ENCODE peak calls at places on chromosomes 6 and 20, in seven cellular contexts. One of them, this sample, is unnamed.

GRCh38 chr20:63706852-63707557 is 771 bp downstream of the ARFRP1 start:
- DNase-seq in transverse colon: peak; percentile 70
- DNase-seq in stomach: no peak
- DNase-seq in body of pancreas: peak; percentile 40
- DNase-seq in IMR-90: peak; percentile 35
- DNase-seq in A549: peak; percentile 74
- DNase-seq in breast epithelium: no peak
- DNase-seq in this sample: peak; percentile 46

GRCh38 chr6:13848553-13849150 is 34.3 kb upstream of the MCUR1 start:
- DNase-seq in A549: no peak
- DNase-seq in breast epithelium: no peak
- DNase-seq in stomach: no peak
- DNase-seq in transverse colon: no peak
- DNase-seq in IMR-90: peak; percentile 37
- DNase-seq in body of pancreas: peak; percentile 14
- DNase-seq in this sample: no peak

GRCh38 chr20:11195169-11195568 is 521.4 kb upstream of the JAG1 start:
- DNase-seq in stomach: no peak
- DNase-seq in breast epithelium: no peak
- DNase-seq in transverse colon: peak; percentile 51
- DNase-seq in body of pancreas: no peak
- DNase-seq in IMR-90: no peak
- DNase-seq in A549: no peak
- DNase-seq in this sample: no peak

GRCh38 chr6:41705996-41706835 is 29.2 kb downstream of the TFEB start:
- DNase-seq in breast epithelium: peak; percentile 69
- DNase-seq in transverse colon: peak; percentile 84
- DNase-seq in body of pancreas: peak; percentile 40
- DNase-seq in IMR-90: peak; percentile 68
- DNase-seq in A549: peak; percentile 69
- DNase-seq in stomach: peak; percentile 75
- DNase-seq in this sample: peak; percentile 86

GRCh38 chr20:41374568-41374920 is 7.9 kb upstream of the EMILIN3 start:
- DNase-seq in stomach: no peak
- DNase-seq in transverse colon: no peak
- DNase-seq in breast epithelium: no peak
- DNase-seq in body of pancreas: no peak
- DNase-seq in IMR-90: no peak
- DNase-seq in A549: no peak
- DNase-seq in this sample: no peak

GRCh38 chr6:131387706-131388455 is 185.1 kb upstream of the ARG1 start:
- DNase-seq in A549: no peak
- DNase-seq in transverse colon: no peak
- DNase-seq in IMR-90: no peak
- DNase-seq in breast epithelium: no peak
- DNase-seq in stomach: no peak
- DNase-seq in body of pancreas: no peak
- DNase-seq in this sample: no peak

GRCh38 chr6:4997862-4998261 is 6.0 kb downstream of the RPP40 start:
- DNase-seq in transverse colon: no peak
- DNase-seq in breast epithelium: no peak
- DNase-seq in body of pancreas: no peak
- DNase-seq in A549: no peak
- DNase-seq in IMR-90: no peak
- DNase-seq in stomach: no peak
- DNase-seq in this sample: no peak

GRCh38 chr6:125507987-125508655 is 206.4 kb upstream of the HDDC2 start:
- DNase-seq in transverse colon: peak; percentile 12
- DNase-seq in breast epithelium: no peak
- DNase-seq in stomach: no peak
- DNase-seq in A549: no peak
- DNase-seq in IMR-90: no peak
- DNase-seq in body of pancreas: peak; percentile 53
- DNase-seq in this sample: peak; percentile 56

GRCh38 chr20:45433316-45433715 is 17.4 kb downstream of the PIGT start:
- DNase-seq in A549: no peak
- DNase-seq in transverse colon: peak; percentile 33
- DNase-seq in body of pancreas: no peak
- DNase-seq in breast epithelium: no peak
- DNase-seq in stomach: no peak
- DNase-seq in IMR-90: peak; percentile 75
- DNase-seq in this sample: no peak

GRCh38 chr6:105474234-105474633 is 71.4 kb upstream of the PREP start:
- DNase-seq in IMR-90: no peak
- DNase-seq in transverse colon: no peak
- DNase-seq in breast epithelium: peak; percentile 30
- DNase-seq in body of pancreas: no peak
- DNase-seq in A549: no peak
- DNase-seq in stomach: no peak
- DNase-seq in this sample: no peak

GRCh38 chr6:11650711-11651110 is 113.2 kb downstream of the TMEM170B start:
- DNase-seq in transverse colon: no peak
- DNase-seq in breast epithelium: no peak
- DNase-seq in A549: peak; percentile 17
- DNase-seq in IMR-90: no peak
- DNase-seq in stomach: no peak
- DNase-seq in body of pancreas: no peak
- DNase-seq in this sample: no peak

GRCh38 chr6:161649841-161650240 is 376.0 kb upstream of the AGPAT4 start:
- DNase-seq in transverse colon: no peak
- DNase-seq in body of pancreas: no peak
- DNase-seq in IMR-90: no peak
- DNase-seq in stomach: no peak
- DNase-seq in breast epithelium: no peak
- DNase-seq in A549: no peak
- DNase-seq in this sample: no peak

GRCh38 chr20:741620-742019 is 26.7 kb downstream of the SLC52A3 start:
- DNase-seq in transverse colon: no peak
- DNase-seq in body of pancreas: no peak
- DNase-seq in breast epithelium: no peak
- DNase-seq in IMR-90: no peak
- DNase-seq in A549: no peak
- DNase-seq in stomach: no peak
- DNase-seq in this sample: no peak

GRCh38 chr6:8527818-8528217 is 92.5 kb upstream of the SLC35B3 start:
- DNase-seq in body of pancreas: no peak
- DNase-seq in transverse colon: no peak
- DNase-seq in A549: no peak
- DNase-seq in IMR-90: no peak
- DNase-seq in stomach: no peak
- DNase-seq in breast epithelium: no peak
- DNase-seq in this sample: no peak

GRCh38 chr6:139742671-139743070 is 368.2 kb upstream of the CITED2 start:
- DNase-seq in transverse colon: no peak
- DNase-seq in IMR-90: no peak
- DNase-seq in breast epithelium: no peak
- DNase-seq in A549: no peak
- DNase-seq in stomach: no peak
- DNase-seq in body of pancreas: no peak
- DNase-seq in this sample: no peak

GRCh38 chr20:38893485-38894090 is 32.6 kb upstream of the FAM83D start:
- DNase-seq in transverse colon: peak; percentile 78
- DNase-seq in breast epithelium: no peak
- DNase-seq in stomach: peak; percentile 75
- DNase-seq in body of pancreas: peak; percentile 37
- DNase-seq in IMR-90: peak; percentile 18
- DNase-seq in A549: peak; percentile 63
- DNase-seq in this sample: peak; percentile 55

DNA sequence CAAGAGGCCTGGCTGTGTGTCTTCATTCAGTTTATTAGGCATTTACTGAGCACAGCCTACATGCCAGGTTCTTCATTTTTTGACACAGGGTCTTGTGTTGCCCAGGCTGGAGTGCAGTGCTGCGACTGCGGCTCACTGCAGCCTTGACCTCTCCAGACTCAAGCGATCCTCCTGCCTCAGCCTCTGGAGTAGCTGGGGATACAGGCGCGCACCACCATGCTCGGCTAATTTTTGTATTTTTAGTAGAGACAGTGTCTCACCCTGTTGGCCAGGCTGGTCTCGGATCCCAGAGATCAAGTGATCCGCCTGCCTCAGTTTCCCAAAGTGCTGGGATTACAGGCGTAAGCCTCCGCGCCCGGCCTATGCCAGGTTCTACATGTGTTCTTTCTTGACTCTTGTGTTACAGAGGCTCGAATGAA is 601 bp upstream of the ATRN start:
- DNase-seq in breast epithelium: peak; percentile 20
- DNase-seq in A549: no peak
- DNase-seq in stomach: no peak
- DNase-seq in IMR-90: no peak
- DNase-seq in transverse colon: no peak
- DNase-seq in body of pancreas: no peak
- DNase-seq in this sample: no peak
- H3K27ac ChIP-seq in breast epithelium: peak overlapping the region; percentile 79
- H3K27ac ChIP-seq in A549: peak overlapping the region; percentile 70
- H3K27ac ChIP-seq in stomach: peak overlapping the region; percentile 84
- H3K27ac ChIP-seq in IMR-90: peak overlapping the region; percentile 98
- H3K27ac ChIP-seq in transverse colon: peak overlapping the region; percentile 84
- H3K27ac ChIP-seq in body of pancreas: peak overlapping the region; percentile 81
- H3K27ac ChIP-seq in this sample: peak overlapping the region; percentile 62

GRCh38 chr20:50516180-50516934 is 6.2 kb downstream of the PTPN1 start:
- DNase-seq in breast epithelium: no peak
- DNase-seq in IMR-90: no peak
- DNase-seq in A549: no peak
- DNase-seq in stomach: no peak
- DNase-seq in transverse colon: no peak
- DNase-seq in body of pancreas: no peak
- DNase-seq in this sample: no peak
- TF ChIP-seq POLR2A in breast epithelium: no peak
- TF ChIP-seq POLR2A in IMR-90: no peak
- TF ChIP-seq POLR2A in A549: no peak
- TF ChIP-seq POLR2A in stomach: no peak
- TF ChIP-seq POLR2A in transverse colon: no peak
- TF ChIP-seq POLR2A in body of pancreas: no peak
- TF ChIP-seq POLR2A in this sample: no peak

GRCh38 chr20:57396638-57397003 is 5.4 kb downstream of the RBM38 start:
- DNase-seq in IMR-90: no peak
- DNase-seq in A549: no peak
- DNase-seq in body of pancreas: no peak
- DNase-seq in breast epithelium: no peak
- DNase-seq in transverse colon: no peak
- DNase-seq in stomach: no peak
- DNase-seq in this sample: no peak

GRCh38 chr20:57395111-57395959 is 4.1 kb downstream of the RBM38 start:
- DNase-seq in stomach: peak; percentile 73
- DNase-seq in breast epithelium: peak; percentile 62
- DNase-seq in transverse colon: peak; percentile 38
- DNase-seq in IMR-90: peak; percentile 53
- DNase-seq in body of pancreas: peak; percentile 65
- DNase-seq in A549: no peak
- DNase-seq in this sample: peak; percentile 92

GRCh38 chr20:57397004-57397692 is 6.0 kb downstream of the RBM38 start:
- DNase-seq in IMR-90: no peak
- DNase-seq in breast epithelium: no peak
- DNase-seq in transverse colon: no peak
- DNase-seq in stomach: no peak
- DNase-seq in A549: no peak
- DNase-seq in body of pancreas: no peak
- DNase-seq in this sample: no peak

GRCh38 chr20:57397693-57398108 is 6.5 kb downstream of the RBM38 start:
- DNase-seq in stomach: peak; percentile 43
- DNase-seq in breast epithelium: no peak
- DNase-seq in transverse colon: peak; percentile 57
- DNase-seq in A549: no peak
- DNase-seq in IMR-90: no peak
- DNase-seq in body of pancreas: no peak
- DNase-seq in this sample: peak; percentile 64

GRCh38 chr20:57396212-57396611 is 5.0 kb downstream of the RBM38 start:
- DNase-seq in transverse colon: no peak
- DNase-seq in A549: no peak
- DNase-seq in stomach: no peak
- DNase-seq in body of pancreas: no peak
- DNase-seq in breast epithelium: no peak
- DNase-seq in IMR-90: no peak
- DNase-seq in this sample: no peak
- H3K27ac ChIP-seq in transverse colon: peak overlapping the region; percentile 95
- H3K27ac ChIP-seq in A549: no peak overlapping the region
- H3K27ac ChIP-seq in stomach: peak overlapping the region; percentile 84
- H3K27ac ChIP-seq in body of pancreas: no peak overlapping the region
- H3K27ac ChIP-seq in breast epithelium: peak overlapping the region; percentile 73
- H3K27ac ChIP-seq in IMR-90: no peak overlapping the region
- H3K27ac ChIP-seq in this sample: peak overlapping the region; percentile 82

GRCh38 chr6:32184084-32184640 is at the start of gene AGER:
- DNase-seq in IMR-90: no peak
- DNase-seq in transverse colon: no peak
- DNase-seq in A549: no peak
- DNase-seq in stomach: no peak
- DNase-seq in breast epithelium: no peak
- DNase-seq in body of pancreas: no peak
- DNase-seq in this sample: no peak
- TF ChIP-seq POLR2A in IMR-90: no peak
- TF ChIP-seq POLR2A in transverse colon: no peak
- TF ChIP-seq POLR2A in A549: no peak
- TF ChIP-seq POLR2A in stomach: no peak
- TF ChIP-seq POLR2A in breast epithelium: no peak
- TF ChIP-seq POLR2A in body of pancreas: no peak
- TF ChIP-seq POLR2A in this sample: no peak

DNA sequence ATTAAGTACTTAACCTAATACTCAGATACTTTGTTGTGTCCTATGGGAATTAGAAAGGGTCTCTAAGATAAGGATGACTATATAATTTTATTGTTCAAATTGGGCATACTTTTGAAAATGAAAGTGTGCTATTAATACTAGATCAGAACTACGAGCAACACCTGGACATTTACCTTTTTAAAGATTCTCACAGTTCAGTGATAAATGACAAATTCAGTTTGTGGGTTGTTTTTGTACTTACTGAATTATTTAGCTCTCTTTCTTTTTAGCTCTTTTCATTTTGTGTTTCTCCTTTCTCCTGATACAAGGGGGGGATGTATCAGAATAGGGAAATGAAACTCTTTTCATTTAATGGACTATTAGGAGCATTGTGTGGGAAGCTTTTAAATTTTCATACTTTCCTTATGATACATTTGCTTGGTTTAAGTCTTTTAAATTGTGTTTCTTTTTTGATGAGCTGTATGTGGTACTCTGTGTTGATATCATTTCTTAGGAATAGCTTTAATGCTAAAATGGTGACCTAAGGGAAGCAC is 47.5 kb downstream of the PHF3 start:
- DNase-seq in IMR-90: no peak
- DNase-seq in stomach: no peak
- DNase-seq in breast epithelium: no peak
- DNase-seq in body of pancreas: no peak
- DNase-seq in A549: no peak
- DNase-seq in transverse colon: no peak
- DNase-seq in this sample: no peak
- H3K27ac ChIP-seq in IMR-90: no peak overlapping the region
- H3K27ac ChIP-seq in stomach: no peak overlapping the region
- H3K27ac ChIP-seq in breast epithelium: no peak overlapping the region
- H3K27ac ChIP-seq in body of pancreas: no peak overlapping the region
- H3K27ac ChIP-seq in A549: no peak overlapping the region
- H3K27ac ChIP-seq in transverse colon: no peak overlapping the region
- H3K27ac ChIP-seq in this sample: no peak overlapping the region

DNA sequence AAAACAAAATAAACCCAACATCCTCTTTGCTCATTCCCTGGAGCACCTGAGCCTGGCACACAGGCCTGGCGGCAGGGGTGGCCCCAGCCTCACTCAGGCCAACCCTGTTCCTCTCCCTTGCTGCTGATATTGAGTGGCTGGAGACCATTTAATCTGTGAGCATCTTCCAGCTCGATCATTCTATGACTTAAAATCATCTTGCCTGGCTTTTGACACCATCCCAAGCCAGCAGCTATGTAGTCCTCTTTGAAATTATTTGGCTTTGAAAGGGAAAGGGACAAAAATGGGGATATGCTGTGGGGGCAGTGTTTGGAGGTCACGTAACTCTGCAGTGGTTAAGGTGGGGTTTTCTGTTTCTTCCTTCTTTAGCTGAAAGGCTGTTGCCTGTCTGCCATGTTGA is 22.8 kb downstream of the EZR start:
- DNase-seq in transverse colon: no peak
- DNase-seq in breast epithelium: no peak
- DNase-seq in body of pancreas: no peak
- DNase-seq in stomach: peak; percentile 20
- DNase-seq in IMR-90: no peak
- DNase-seq in A549: no peak
- DNase-seq in this sample: no peak
- TF ChIP-seq POLR2A in transverse colon: no peak
- TF ChIP-seq POLR2A in breast epithelium: no peak
- TF ChIP-seq POLR2A in body of pancreas: no peak
- TF ChIP-seq POLR2A in stomach: no peak
- TF ChIP-seq POLR2A in IMR-90: no peak
- TF ChIP-seq POLR2A in A549: no peak
- TF ChIP-seq POLR2A in this sample: no peak